ENCODE peak calls at places on chromosome 21, in nine cellular contexts. I is HS-27A; J is HTR-8/SVneo; A is M059J; K is astrocyte of the spinal cord; C is ACHN; R is H7; O is stimulated activated CD4-positive, alpha-beta T cell treated with anti-CD3 and anti-CD28 coated beads, Interleukin-4, amount 100 ng/mL, for 1 hour; T is cerebellar nuclear complex. X is an unnamed sample.

GRCh38 chr21:44334637-44335030 is 4.6 kb downstream of the CFAP410 start:
- DNase-seq in I (no peak), J (no peak), A (no peak), K (no peak), C (no peak), R (no peak), O (no peak), T (no peak), X (no peak)

GRCh38 chr21:16713331-16714114 is 799.3 kb upstream of the CXADR start:
- DNase-seq in I (no peak), J (no peak), A (no peak), K (peak; percentile 17), C (no peak), R (no peak), O (no peak), T (no peak), X (no peak)

GRCh38 chr21:45138199-45139002 is 64.0 kb downstream of the ADARB1 start:
- DNase-seq in I (peak; percentile 24), J (peak; percentile 46), A (peak; percentile 65), K (peak; percentile 58), C (peak; percentile 60), R (peak; percentile 90), O (peak; percentile 72), T (no peak), X (peak; percentile 92)

GRCh38 chr21:31343680-31344480 is at the start of gene TIAM1:
- DNase-seq in I (peak; percentile 68), J (peak; percentile 56), A (no peak), K (peak; percentile 73), C (peak; percentile 82), R (peak; percentile 79), O (peak; percentile 42), T (no peak), X (peak; percentile 71)

GRCh38 chr21:33069994-33070811 is at the start of gene OLIG1:
- DNase-seq in I (no peak), J (peak; percentile 32), A (peak; percentile 36), K (peak; percentile 18), C (peak; percentile 35), R (peak; percentile 98), O (peak; percentile 55), T (no peak), X (peak; percentile 90)

GRCh38 chr21:41845310-41846032 is 33.7 kb downstream of the PRDM15 start:
- DNase-seq in I (no peak), J (no peak), A (no peak), K (peak; percentile 5), C (no peak), R (no peak), O (no peak), T (no peak), X (no peak)

GRCh38 chr21:42555756-42556438 is 42.2 kb downstream of the SLC37A1 start:
- DNase-seq in I (no peak), J (no peak), A (no peak), K (no peak), C (no peak), R (no peak), O (no peak), T (no peak), X (no peak)

GRCh38 chr21:28154121-28154520 is 838.6 kb downstream of the LTN1 start:
- DNase-seq in I (no peak), J (no peak), A (no peak), K (peak; percentile 30), C (no peak), R (no peak), O (no peak), T (no peak), X (no peak)

GRCh38 chr21:30329203-30329868 is 8.2 kb downstream of the KRTAP27-1 start:
- DNase-seq in I (no peak), J (no peak), A (peak; percentile 1), K (peak; percentile 28), C (no peak), R (no peak), O (no peak), T (no peak), X (no peak)

GRCh38 chr21:31530918-31531705 is 128.4 kb upstream of the SOD1 start:
- DNase-seq in I (no peak), J (no peak), A (no peak), K (peak; percentile 45), C (no peak), R (no peak), O (no peak), T (peak; percentile 87), X (no peak)

GRCh38 chr21:30710499-30710898 is 8.1 kb downstream of the KRTAP21-3 start:
- DNase-seq in I (no peak), J (no peak), A (peak; percentile 9), K (no peak), C (no peak), R (no peak), O (peak; percentile 10), T (no peak), X (no peak)

GRCh38 chr21:42112857-42113256 is 41.7 kb downstream of the UMODL1 start:
- DNase-seq in I (no peak), J (no peak), A (peak; percentile 48), K (peak; percentile 19), C (no peak), R (no peak), O (no peak), T (no peak), X (no peak)

GRCh38 chr21:36504067-36505058 is 24.4 kb upstream of the CLDN14 start:
- DNase-seq in I (peak; percentile 26), J (peak; percentile 35), A (peak; percentile 41), K (peak; percentile 60), C (peak; percentile 32), R (peak; percentile 51), O (no peak), T (no peak), X (peak; percentile 65)

GRCh38 chr21:33855190-33855589 is 60.4 kb downstream of the ATP5PO start:
- DNase-seq in I (no peak), J (no peak), A (no peak), K (no peak), C (no peak), R (peak; percentile 71), O (no peak), T (no peak), X (peak; percentile 58)

GRCh38 chr21:31142600-31142999 is 104.3 kb upstream of the KRTAP19-8 start:
- DNase-seq in I (no peak), J (peak; percentile 11), A (no peak), K (no peak), C (peak; percentile 13), R (peak; percentile 45), O (peak; percentile 14), T (no peak), X (peak; percentile 59)

GRCh38 chr21:26920055-26920454 is 46.8 kb downstream of the ADAMTS5 start:
- DNase-seq in I (no peak), J (no peak), A (peak; percentile 47), K (no peak), C (no peak), R (no peak), O (no peak), T (no peak), X (no peak)

GRCh38 chr21:24826822-24827221 is 780.5 kb downstream of the MRPL39 start:
- DNase-seq in I (no peak), J (no peak), A (no peak), K (no peak), C (no peak), R (no peak), O (no peak), T (no peak), X (no peak)

GRCh38 chr21:41251961-41252642 is 64.5 kb upstream of the FAM3B start:
- DNase-seq in I (no peak), J (no peak), A (peak; percentile 38), K (peak; percentile 68), C (no peak), R (no peak), O (no peak), T (no peak), X (no peak)

GRCh38 chr21:26776320-26777021 is 68.7 kb downstream of the ADAMTS1 start:
- DNase-seq in I (peak; percentile 68), J (peak; percentile 6), A (peak; percentile 46), K (peak; percentile 40), C (peak; percentile 24), R (no peak), O (no peak), T (no peak), X (no peak)

GRCh38 chr21:28089599-28090421 is 902.9 kb downstream of the LTN1 start:
- DNase-seq in I (no peak), J (no peak), A (peak; percentile 50), K (no peak), C (no peak), R (no peak), O (no peak), T (no peak), X (peak; percentile 7)

GRCh38 chr21:32481875-32482408 is 69.4 kb downstream of the EVA1C start:
- DNase-seq in I (no peak), J (no peak), A (no peak), K (no peak), C (no peak), R (no peak), O (no peak), T (no peak), X (no peak)